ENCODE peak calls at places on chromosomes 2 and 18, in nine cellular contexts. D is EH, L is HT-29, R is cardiac fibroblast, Y is cerebellum, B is heart right ventricle, U is mucosa of gallbladder, T is epithelial cell of esophagus, A is skeletal muscle cell. E is an unnamed sample.

GRCh38 chr18:10314111-10314510 is 140.3 kb upstream of the APCDD1 start:
- DNase-seq in D (no peak), L (no peak), R (no peak), Y (no peak), B (no peak), U (no peak), T (no peak), A (no peak), E (no peak)

GRCh38 chr2:199784512-199784911 is 66.5 kb downstream of the FTCDNL1 start:
- DNase-seq in D (no peak), L (no peak), R (no peak), Y (no peak), B (no peak), U (no peak), T (no peak), A (no peak), E (no peak)

GRCh38 chr18:5253910-5254309 is 41.6 kb downstream of the ZBTB14 start:
- DNase-seq in D (no peak), L (no peak), R (no peak), Y (no peak), B (no peak), U (no peak), T (peak), A (no peak), E (no peak)

GRCh38 chr2:171703574-171704347 is 16.5 kb downstream of the DYNC1I2 start:
- DNase-seq in D (peak), L (peak), R (peak), Y (no peak), B (no peak), U (no peak), T (peak), A (no peak), E (no peak)

GRCh38 chr18:44954256-44954655 is 273.6 kb downstream of the SETBP1 start:
- DNase-seq in D (no peak), L (no peak), R (no peak), Y (no peak), B (no peak), U (no peak), T (no peak), A (no peak), E (no peak)

GRCh38 chr2:81171447-81171846 is 866.9 kb upstream of the LRRTM1 start:
- DNase-seq in D (no peak), L (no peak), R (no peak), Y (no peak), B (no peak), U (no peak), T (no peak), A (no peak), E (no peak)

GRCh38 chr2:21042958-21043743 is 722 bp downstream of the APOB start:
- DNase-seq in D (peak), L (peak), R (peak), Y (peak), B (peak), U (peak), T (peak), A (no peak), E (peak)

GRCh38 chr18:23141022-23141999 is 6.0 kb downstream of the CABLES1 start:
- DNase-seq in D (peak), L (peak), R (peak), Y (no peak), B (no peak), U (peak), T (no peak), A (no peak), E (no peak)

GRCh38 chr2:238682536-238682935 is 165.3 kb upstream of the TWIST2 start:
- DNase-seq in D (no peak), L (no peak), R (no peak), Y (no peak), B (no peak), U (no peak), T (no peak), A (no peak), E (no peak)

GRCh38 chr2:11248-11941 is 34.9 kb downstream of the FAM110C start:
- DNase-seq in D (no peak), L (peak), R (peak), Y (no peak), B (peak), U (peak), T (peak), A (no peak), E (no peak)

GRCh38 chr18:27136208-27136535 is 48.9 kb downstream of the CHST9 start:
- DNase-seq in D (no peak), L (peak), R (no peak), Y (no peak), B (no peak), U (peak), T (peak), A (no peak), E (peak)

GRCh38 chr18:58455318-58455950 is 173.5 kb downstream of the ALPK2 start:
- DNase-seq in D (no peak), L (no peak), R (no peak), Y (no peak), B (no peak), U (peak), T (peak), A (no peak), E (no peak)

GRCh38 chr2:98899041-98899702 is 36.9 kb downstream of the CRACDL start:
- DNase-seq in D (no peak), L (no peak), R (no peak), Y (no peak), B (no peak), U (no peak), T (no peak), A (no peak), E (no peak)

GRCh38 chr18:3983351-3983969 is 471.6 kb downstream of the DLGAP1 start:
- DNase-seq in D (peak), L (peak), R (peak), Y (no peak), B (no peak), U (no peak), T (peak), A (peak), E (peak)

GRCh38 chr2:121485039-121485438 is 45.6 kb upstream of the RNU4ATAC start:
- DNase-seq in D (peak), L (no peak), R (peak), Y (no peak), B (no peak), U (no peak), T (peak), A (peak), E (peak)

GRCh38 chr2:27350106-27350693 is 6.4 kb downstream of the GTF3C2 start:
- DNase-seq in D (no peak), L (no peak), R (no peak), Y (no peak), B (no peak), U (no peak), T (no peak), A (no peak), E (no peak)

GRCh38 chr18:69399253-69399652 is 1.4 kb upstream of the DOK6 start:
- DNase-seq in D (no peak), L (no peak), R (no peak), Y (peak), B (no peak), U (no peak), T (no peak), A (no peak), E (no peak)

GRCh38 chr2:890214-890613 is 60.4 kb upstream of the SNTG2 start:
- DNase-seq in D (no peak), L (no peak), R (no peak), Y (no peak), B (no peak), U (peak), T (no peak), A (no peak), E (no peak)

GRCh38 chr2:216920150-216920846 is 60.4 kb upstream of the TNP1 start:
- DNase-seq in D (no peak), L (no peak), R (no peak), Y (no peak), B (no peak), U (no peak), T (no peak), A (no peak), E (no peak)

GRCh38 chr2:142502402-142502801 is 371.6 kb upstream of the LRP1B start:
- DNase-seq in D (no peak), L (no peak), R (no peak), Y (no peak), B (no peak), U (no peak), T (no peak), A (no peak), E (no peak)

GRCh38 chr2:149064365-149064841 is 25.9 kb downstream of the LYPD6B start:
- DNase-seq in D (peak), L (peak), R (no peak), Y (no peak), B (no peak), U (no peak), T (peak), A (no peak), E (no peak)

GRCh38 chr18:63683152-63683551 is 19.6 kb upstream of the SERPINB11 start:
- DNase-seq in D (peak), L (peak), R (peak), Y (no peak), B (no peak), U (peak), T (peak), A (peak), E (peak)

GRCh38 chr2:176421291-176422050 is 152.2 kb downstream of the MTX2 start:
- DNase-seq in D (peak), L (no peak), R (no peak), Y (no peak), B (no peak), U (no peak), T (peak), A (no peak), E (no peak)

GRCh38 chr2:186827426-186827825 is 21.5 kb downstream of the ZSWIM2 start:
- DNase-seq in D (peak), L (no peak), R (no peak), Y (no peak), B (no peak), U (no peak), T (no peak), A (peak), E (peak)

GRCh38 chr18:3441290-3441689 is 8.7 kb upstream of the TGIF1 start:
- DNase-seq in D (peak), L (peak), R (peak), Y (no peak), B (peak), U (no peak), T (no peak), A (no peak), E (no peak)

GRCh38 chr18:48539406-48540328 is 836 bp downstream of the CTIF start:
- DNase-seq in D (peak), L (no peak), R (peak), Y (peak), B (peak), U (peak), T (peak), A (no peak), E (no peak)

GRCh38 chr18:453399-453798 is 47.1 kb downstream of the COLEC12 start:
- DNase-seq in D (no peak), L (no peak), R (no peak), Y (no peak), B (no peak), U (no peak), T (no peak), A (no peak), E (no peak)

GRCh38 chr2:103445356-103445755 is 683.5 kb downstream of the TMEM182 start:
- DNase-seq in D (no peak), L (no peak), R (no peak), Y (no peak), B (no peak), U (no peak), T (no peak), A (no peak), E (no peak)